ENCODE peak calls at places on chromosomes 7 and 10, in ten cellular contexts. V is IMR-90; L is left lung; D is right cardiac atrium; Y is activated T-cell treated with anti-CD3 and anti-CD28 coated beads, Interleukin-2, amount 50 U/mL, for 4 hours; R is stimulated activated effector memory CD8-positive, alpha-beta T cell treated with anti-CD3 and anti-CD28 coated beads, Interleukin-12 subunit alpha, Interleukin-12 subunit beta, amount 100 ng/mL, for 72 hours; H is lung; O is omental fat pad; Z is mucosa of descending colon; N is PC-3. S is an unnamed sample.

GRCh38 chr10:11404931-11405330 is 206.5 kb downstream of the USP6NL start:
- ATAC-seq in V (no peak), L (no peak), D (no peak), Y (no peak), R (no peak), H (no peak), O (no peak), Z (no peak), N (no peak), S (no peak)

GRCh38 chr7:100779359-100779758 is 46.0 kb downstream of the ZAN start:
- ATAC-seq in V (no peak), L (no peak), D (no peak), Y (no peak), R (no peak), H (no peak), O (peak; percentile 9), Z (no peak), N (no peak), S (no peak)

GRCh38 chr10:129877773-129878371 is 86.2 kb downstream of the EBF3 start:
- ATAC-seq in V (no peak), L (peak; percentile 60), D (no peak), Y (peak; percentile 61), R (peak; percentile 50), H (no peak), O (no peak), Z (peak; percentile 53), N (no peak), S (peak; percentile 59)

GRCh38 chr7:51009716-51010496 is 227.2 kb upstream of the GRB10 start:
- ATAC-seq in V (no peak), L (peak; percentile 43), D (peak; percentile 12), Y (no peak), R (no peak), H (no peak), O (peak; percentile 44), Z (no peak), N (peak; percentile 43), S (no peak)

GRCh38 chr7:109336531-109336930 is 766.9 kb downstream of the DNAJB9 start:
- ATAC-seq in V (no peak), L (peak; percentile 90), D (no peak), Y (no peak), R (no peak), H (no peak), O (no peak), Z (no peak), N (no peak), S (no peak)

GRCh38 chr7:129083525-129083924 is 28.6 kb upstream of the TNPO3 start:
- ATAC-seq in V (no peak), L (no peak), D (no peak), Y (no peak), R (no peak), H (no peak), O (no peak), Z (no peak), N (no peak), S (no peak)

GRCh38 chr7:155066417-155066950 is 3.6 kb upstream of the HTR5A start:
- ATAC-seq in V (no peak), L (peak; percentile 21), D (no peak), Y (no peak), R (no peak), H (no peak), O (no peak), Z (no peak), N (peak; percentile 95), S (no peak)

GRCh38 chr10:8513155-8514147 is 459.0 kb downstream of the GATA3 start:
- ATAC-seq in V (no peak), L (no peak), D (no peak), Y (no peak), R (no peak), H (no peak), O (no peak), Z (no peak), N (no peak), S (no peak)

GRCh38 chr10:92712016-92712889 is 22.5 kb downstream of the HHEX start:
- ATAC-seq in V (peak; percentile 35), L (no peak), D (no peak), Y (no peak), R (peak; percentile 26), H (no peak), O (no peak), Z (no peak), N (no peak), S (no peak)

GRCh38 chr7:80027616-80028173 is 106.9 kb upstream of the GNAI1 start:
- ATAC-seq in V (no peak), L (peak; percentile 68), D (no peak), Y (no peak), R (no peak), H (no peak), O (no peak), Z (no peak), N (peak; percentile 59), S (no peak)

GRCh38 chr7:140223515-140224221 is 46.9 kb upstream of the KDM7A start:
- ATAC-seq in V (no peak), L (no peak), D (no peak), Y (peak; percentile 78), R (peak; percentile 78), H (no peak), O (no peak), Z (no peak), N (no peak), S (peak; percentile 81)

GRCh38 chr10:124646483-124647352 is 97.5 kb downstream of the FAM53B start:
- ATAC-seq in V (peak; percentile 57), L (peak; percentile 43), D (peak; percentile 62), Y (no peak), R (no peak), H (peak; percentile 14), O (peak; percentile 80), Z (peak; percentile 8), N (no peak), S (no peak)

GRCh38 chr7:100088095-100088620 is 611 bp upstream of the COPS6 start:
- ATAC-seq in V (no peak), L (no peak), D (no peak), Y (no peak), R (peak; percentile 2), H (no peak), O (no peak), Z (no peak), N (no peak), S (no peak)

GRCh38 chr7:55111007-55111406 is 92.2 kb downstream of the EGFR start:
- ATAC-seq in V (peak; percentile 64), L (peak; percentile 70), D (no peak), Y (no peak), R (no peak), H (peak; percentile 46), O (no peak), Z (no peak), N (no peak), S (no peak)

GRCh38 chr10:73501651-73502050 is 5.8 kb upstream of the PPP3CB start:
- ATAC-seq in V (peak; percentile 49), L (no peak), D (no peak), Y (peak; percentile 54), R (peak; percentile 36), H (no peak), O (no peak), Z (no peak), N (peak; percentile 55), S (peak; percentile 70)

GRCh38 chr10:3239920-3240909 is 67.6 kb upstream of the PITRM1 start:
- ATAC-seq in V (no peak), L (no peak), D (no peak), Y (no peak), R (no peak), H (no peak), O (no peak), Z (no peak), N (no peak), S (no peak)

GRCh38 chr7:6536262-6536770 is 14.9 kb downstream of the GRID2IP start:
- ATAC-seq in V (peak; percentile 28), L (no peak), D (no peak), Y (peak; percentile 47), R (peak; percentile 4), H (no peak), O (peak; percentile 37), Z (no peak), N (no peak), S (peak; percentile 31)

S was measured in activated T-helper 17 cell treated with anti-CD3 and anti-CD28 coated beads, Interleukin-2, amount 50 U/mL, for 72 hours.